ENCODE peak calls at places on chromosomes 1 and 21, in nine cellular contexts. H is AML-193; L is BJ; Y is SW 1271; P is endothelial cell; J is NCI-H1092; C is CD8-positive, alpha-beta T cell; K is hippocampal formation; W is activated T-cell treated with anti-CD3 and anti-CD28 coated beads for 1 hour. N is an unnamed sample.

GRCh38 chr21:37263827-37264226 is 3.3 kb downstream of the VPS26C start:
- DNase-seq in C (no peak), W (no peak), K (no peak), P (no peak), Y (no peak), L (no peak), J (no peak), H (no peak), N (no peak)

GRCh38 chr21:38747796-38748195 is 57.9 kb upstream of the ETS2 start:
- DNase-seq in J (no peak), L (no peak), H (no peak), W (no peak), C (no peak), Y (no peak), K (no peak), P (no peak), N (no peak)

GRCh38 chr21:25563399-25564116 is 43.7 kb downstream of the MRPL39 start:
- DNase-seq in P (no peak), K (no peak), C (no peak), H (peak), J (no peak), L (no peak), Y (no peak), W (no peak), N (no peak)

GRCh38 chr1:156165083-156165482 is 11.7 kb downstream of the SEMA4A start:
- DNase-seq in J (no peak), P (no peak), C (no peak), W (no peak), K (no peak), L (no peak), Y (no peak), H (no peak), N (peak)

GRCh38 chr1:220425852-220426251 is 102.1 kb upstream of the MARK1 start:
- DNase-seq in H (no peak), W (no peak), Y (no peak), C (no peak), J (no peak), P (no peak), K (no peak), L (no peak), N (no peak)

GRCh38 chr1:101738475-101738874 is 258.3 kb downstream of the OLFM3 start:
- DNase-seq in L (no peak), P (no peak), Y (no peak), W (no peak), H (no peak), C (no peak), K (no peak), J (no peak), N (no peak)

GRCh38 chr1:223074427-223074826 is 68.6 kb downstream of the TLR5 start:
- DNase-seq in C (no peak), K (no peak), J (no peak), Y (no peak), P (no peak), L (no peak), W (no peak), H (no peak), N (no peak)

GRCh38 chr1:38482080-38482826 is 377.3 kb downstream of the RRAGC start:
- DNase-seq in L (no peak), W (no peak), P (no peak), K (no peak), H (no peak), C (no peak), Y (no peak), J (no peak), N (no peak)

GRCh38 chr1:27135920-27136551 is 18.9 kb downstream of the SLC9A1 start:
- DNase-seq in Y (no peak), J (no peak), K (no peak), P (no peak), W (no peak), C (no peak), L (no peak), H (no peak), N (no peak)

GRCh38 chr1:111843177-111843576 is 87.5 kb downstream of the DDX20 start:
- DNase-seq in L (no peak), J (no peak), K (no peak), P (no peak), Y (no peak), W (no peak), C (no peak), H (no peak), N (no peak)

N was measured in frontal cortex.